ENCODE peak calls at places on chromosomes 3 and 15, in four cellular contexts. N, W, E and S are unnamed samples.

GRCh38 chr15:82828064-82828463 is 18.6 kb downstream of the WHAMM start:
- DNase-seq in N (peak), W (no peak), E (no peak), S (no peak)

GRCh38 chr15:48803877-48804276 is 7.0 kb downstream of the CEP152 start:
- DNase-seq in N (no peak), W (no peak), E (no peak), S (no peak)

GRCh38 chr3:71102111-71103039 is 481.2 kb downstream of the FOXP1 start:
- DNase-seq in N (peak), W (peak), E (no peak), S (no peak)

GRCh38 chr3:193868590-193868989 is 267.4 kb upstream of the HES1 start:
- DNase-seq in N (no peak), W (no peak), E (no peak), S (no peak)

GRCh38 chr15:70752142-70752754 is 11.1 kb downstream of the UACA start:
- DNase-seq in N (peak), W (no peak), E (no peak), S (no peak)

GRCh38 chr15:40083756-40084101 is 24.9 kb downstream of the BMF start:
- DNase-seq in N (no peak), W (peak), E (no peak), S (no peak)

GRCh38 chr3:50297896-50298725 is 1.1 kb downstream of the HYAL3 start:
- DNase-seq in N (no peak), W (no peak), E (no peak), S (no peak)

GRCh38 chr3:117105650-117106049 is 396.1 kb downstream of the TUSC7 start:
- DNase-seq in N (peak), W (peak), E (no peak), S (no peak)

GRCh38 chr3:64344721-64345207 is 119.5 kb upstream of the PRICKLE2 start:
- DNase-seq in N (peak), W (peak), E (no peak), S (no peak)

GRCh38 chr15:38226867-38227266 is 25.8 kb upstream of the SPRED1 start:
- DNase-seq in N (peak), W (peak), E (peak), S (no peak)

GRCh38 chr3:186998937-186999368 is 68.6 kb downstream of the ST6GAL1 start:
- DNase-seq in N (no peak), W (no peak), E (no peak), S (peak)

GRCh38 chr15:81049835-81050234 is 49.1 kb downstream of the TLNRD1 start:
- DNase-seq in N (no peak), W (no peak), E (peak), S (no peak)

GRCh38 chr3:123038751-123039150 is 11.2 kb upstream of the SEMA5B start:
- DNase-seq in N (no peak), W (no peak), E (no peak), S (no peak)

GRCh38 chr3:52291508-52292181 is 4.0 kb downstream of the GLYCTK start:
- DNase-seq in N (no peak), W (no peak), E (peak), S (peak)

GRCh38 chr15:36948982-36949381 is 151.4 kb downstream of the MEIS2 start:
- DNase-seq in N (no peak), W (no peak), E (no peak), S (no peak)

GRCh38 chr3:24493951-24494615 is 567 bp downstream of the THRB start:
- DNase-seq in N (peak), W (no peak), E (peak), S (peak)

GRCh38 chr15:78506971-78507830 is at the start of gene HYKK:
- DNase-seq in N (peak), W (peak), E (peak), S (peak)
- TF ChIP-seq CTCF in N (no peak), W (no peak), E (peak), S (no peak)

DNA sequence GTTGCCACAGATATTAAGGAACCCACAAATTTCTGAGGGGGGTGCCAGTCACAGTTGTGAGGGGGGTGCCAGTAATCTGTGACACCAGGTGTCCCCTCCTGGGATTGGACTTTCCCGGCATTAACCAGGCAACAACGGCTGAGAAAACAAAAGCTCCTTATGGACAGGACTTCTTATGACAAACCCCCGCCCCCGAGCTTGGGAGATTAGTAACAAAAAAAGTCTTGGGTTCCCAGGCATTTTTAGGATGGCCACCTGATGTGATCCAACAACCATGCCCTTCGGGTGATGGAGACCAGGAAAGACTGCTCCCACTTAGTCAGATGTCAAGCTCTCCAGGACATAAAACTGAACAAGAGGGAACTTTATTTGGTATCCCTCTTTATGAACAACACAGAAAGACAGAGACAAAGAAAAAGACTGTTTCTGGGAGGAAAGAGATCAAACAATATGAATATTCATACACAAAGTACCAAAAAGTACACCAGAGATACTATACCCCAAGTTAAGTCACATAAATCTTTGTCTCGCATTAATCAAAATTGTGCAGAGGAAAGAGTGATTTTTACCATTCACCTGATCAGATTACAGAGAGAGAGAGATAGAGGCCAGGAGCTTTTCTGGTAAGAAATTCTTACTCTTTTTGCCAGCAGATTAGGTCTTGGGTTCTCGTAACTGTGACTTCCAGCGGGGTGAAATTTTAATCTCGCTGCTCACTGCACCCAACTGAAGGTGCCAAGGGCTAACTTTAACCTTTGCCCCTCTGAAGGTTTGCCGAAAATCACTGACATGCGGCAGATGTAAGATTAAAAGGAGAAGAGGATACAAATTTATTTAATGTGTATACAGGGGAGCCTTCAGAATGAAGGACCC is 61.6 kb downstream of the OSTN start:
- DNase-seq in N (no peak), W (no peak), E (no peak), S (no peak)
- TF ChIP-seq CTCF in N (no peak), W (no peak), E (no peak), S (no peak)

DNA sequence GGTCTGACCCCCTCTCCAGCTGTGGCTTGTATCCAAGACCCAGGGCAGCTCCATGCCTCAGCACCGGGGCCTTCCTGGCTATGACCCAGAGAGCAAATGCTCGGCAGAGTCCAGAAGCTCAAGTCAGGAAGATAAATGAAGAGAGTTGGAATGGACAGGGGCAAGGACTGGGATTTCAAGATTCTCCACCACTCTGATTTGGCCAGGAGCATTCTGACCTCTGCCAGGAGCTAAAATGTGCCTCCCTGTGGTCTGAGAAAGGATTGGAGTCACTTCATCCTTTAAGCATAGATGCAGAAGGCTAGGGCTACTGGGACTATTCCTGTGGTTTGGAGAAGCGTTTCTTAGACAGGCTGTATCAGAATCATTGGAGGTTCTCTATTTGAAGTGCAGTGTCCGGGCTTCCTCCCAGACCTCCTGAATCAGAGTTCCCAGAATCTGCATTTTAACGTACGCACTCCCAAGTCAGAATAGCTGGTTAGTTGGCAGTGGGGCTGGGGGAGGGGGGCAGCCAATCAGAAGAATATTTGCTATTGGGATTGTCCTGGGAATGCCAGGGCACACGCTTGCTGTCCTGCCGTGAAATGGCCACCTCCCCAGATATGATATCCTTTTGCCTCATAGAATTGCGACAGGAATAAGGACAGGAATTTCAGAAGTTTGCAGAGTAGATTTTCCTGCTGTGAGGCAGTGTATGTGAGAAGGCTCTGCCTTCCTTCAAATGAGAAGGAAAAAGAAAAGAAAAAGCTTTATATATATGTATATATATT is 57.4 kb downstream of the HRH1 start:
- DNase-seq in N (peak), W (peak), E (no peak), S (no peak)
- TF ChIP-seq CTCF in N (peak), W (peak), E (no peak), S (no peak)

GRCh38 chr3:39639344-39640236 is 169.8 kb upstream of the MYRIP start:
- DNase-seq in N (peak), W (peak), E (no peak), S (no peak)

GRCh38 chr3:39641210-39641718 is 168.1 kb upstream of the MYRIP start:
- DNase-seq in N (no peak), W (no peak), E (no peak), S (no peak)

GRCh38 chr3:39638286-39638685 is 170.8 kb downstream of the MOBP start:
- DNase-seq in N (no peak), W (no peak), E (no peak), S (no peak)

DNA sequence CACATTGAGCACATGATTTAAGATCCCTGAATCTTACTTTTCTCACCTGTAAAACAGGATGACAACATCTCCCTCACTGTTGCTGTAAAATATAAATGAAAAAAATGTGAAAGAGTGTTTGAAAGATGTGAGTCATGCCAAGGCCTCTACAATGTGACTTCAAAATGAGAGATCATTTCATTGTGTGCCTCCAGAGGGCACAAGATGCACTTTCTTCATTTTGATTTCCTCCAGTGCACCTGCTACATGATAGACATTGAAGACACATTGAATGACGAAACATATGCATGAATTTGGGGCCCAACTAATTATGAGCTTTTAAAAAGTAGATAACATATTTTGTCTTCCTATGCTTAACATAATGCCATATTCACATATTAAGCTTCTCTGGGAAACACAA is 170.3 kb downstream of the MOBP start:
- DNase-seq in N (peak), W (peak), E (no peak), S (no peak)
- TF ChIP-seq CTCF in N (peak), W (peak), E (peak), S (no peak)

DNA sequence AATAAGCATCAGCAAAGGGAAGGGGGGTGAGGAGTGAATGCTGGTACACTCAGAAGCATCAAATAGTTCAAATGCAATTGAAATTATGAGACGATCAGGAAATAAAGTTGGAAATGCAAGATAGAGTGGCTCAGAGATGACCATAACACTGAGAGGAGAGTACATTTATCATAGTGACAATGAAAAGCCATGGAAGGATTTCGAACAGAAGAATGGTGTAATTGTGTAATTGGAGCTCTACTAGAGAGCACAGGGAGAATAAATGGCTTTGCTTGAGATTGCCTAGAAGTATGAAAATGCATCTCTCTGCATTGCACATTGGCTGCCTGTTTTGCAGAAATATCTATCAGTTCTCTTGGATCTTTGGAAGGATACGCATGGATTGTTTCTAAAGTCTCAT is 163.3 kb downstream of the TP63 start:
- DNase-seq in N (no peak), W (no peak), E (no peak), S (no peak)
- TF ChIP-seq CTCF in N (no peak), W (no peak), E (no peak), S (no peak)

DNA sequence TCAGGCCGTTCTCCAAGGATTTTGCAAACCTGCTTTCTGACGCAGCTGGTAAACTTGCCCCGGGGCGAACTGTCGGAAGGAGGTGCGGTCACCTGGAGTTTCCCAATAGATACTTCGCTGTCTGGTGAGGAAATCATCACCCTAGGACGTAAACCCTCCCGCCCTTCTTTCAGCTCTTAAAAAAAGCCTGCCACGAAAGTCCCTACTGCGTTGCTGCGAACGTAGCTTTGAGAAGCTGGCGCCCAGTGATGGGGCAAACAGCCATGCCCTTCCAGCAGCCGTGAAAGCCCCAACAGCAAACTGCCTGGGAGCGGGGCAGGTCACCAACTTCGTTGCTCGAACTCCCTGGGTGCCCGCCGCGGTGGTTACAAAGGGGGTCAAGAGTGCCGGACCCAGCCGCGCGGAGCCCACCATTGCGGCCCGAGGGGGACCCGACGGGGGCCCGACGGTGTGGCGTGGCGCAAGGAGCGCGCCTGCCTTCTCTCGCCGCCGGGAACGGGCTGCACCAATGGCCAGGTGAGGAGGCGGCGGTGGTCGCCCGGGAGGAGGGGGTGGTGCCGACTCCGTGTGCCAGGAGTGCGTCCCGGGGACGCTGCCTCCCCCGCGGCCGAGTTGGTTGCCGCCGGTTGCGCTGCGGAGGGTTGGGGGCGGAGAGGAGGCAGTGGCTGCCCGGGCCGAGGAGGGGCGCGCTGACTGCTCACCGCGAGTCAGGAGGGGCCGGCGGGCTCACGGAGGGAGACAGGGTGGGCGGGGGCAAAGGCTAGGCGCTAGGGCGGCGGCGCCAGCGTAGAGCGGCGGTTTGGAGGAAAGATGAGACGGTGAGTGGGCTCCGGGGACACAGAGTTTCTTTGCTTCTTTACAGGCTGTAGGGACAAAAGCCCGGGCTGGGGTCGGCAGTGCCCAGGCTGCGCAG is at the start of gene PHLDB2:
- DNase-seq in N (peak), W (peak), E (peak), S (peak)
- TF ChIP-seq CTCF in N (peak), W (no peak), E (no peak), S (no peak)